ENCODE peak calls at places on chromosomes 12 and 14, in six cellular contexts. H is cardiac muscle cell; A is tibial artery; N is pancreas; Z is A549; W is CD8-positive, alpha-beta T cell. T is an unnamed sample. For H3K4me1, the result is how much of the 10 kb centered on the place peaks cover.

GRCh38 chr12:56839489-56840442 is 76.6 kb downstream of the HSD17B6 start:
- DNase-seq in H (peak), A (peak), N (no peak), Z (peak), W (no peak), T (peak)

GRCh38 chr12:85923767-85924331 is 49.8 kb downstream of the NTS start:
- DNase-seq in H (peak), A (no peak), N (no peak), Z (no peak), W (no peak), T (no peak)

GRCh38 chr12:130847097-130847496 is 8.0 kb upstream of the STX2 start:
- DNase-seq in H (no peak), A (no peak), N (no peak), Z (no peak), W (no peak), T (no peak)

GRCh38 chr14:51341338-51341737 is 101.3 kb downstream of the TMX1 start:
- DNase-seq in H (no peak), A (no peak), N (no peak), Z (no peak), W (no peak), T (no peak)

GRCh38 chr12:46263140-46264017 is 5.5 kb downstream of the SLC38A1 start:
- DNase-seq in H (no peak), A (no peak), N (no peak), Z (no peak), W (no peak), T (no peak)

GRCh38 chr14:80055912-80056801 is 155.1 kb downstream of the DIO2 start:
- DNase-seq in H (peak), A (peak), N (no peak), Z (peak), W (no peak), T (no peak)

GRCh38 chr14:51609251-51609986 is 42.3 kb upstream of the FRMD6 start:
- DNase-seq in H (no peak), A (no peak), N (no peak), Z (no peak), W (no peak), T (no peak)

GRCh38 chr14:58808828-58809227 is 171.1 kb downstream of the DACT1 start:
- DNase-seq in H (no peak), A (peak), N (no peak), Z (no peak), W (no peak), T (no peak)

GRCh38 chr12:89472508-89472907 is 52.1 kb downstream of the GALNT4 start:
- DNase-seq in H (no peak), A (no peak), N (no peak), Z (no peak), W (no peak), T (no peak)

GRCh38 chr12:121780429-121780828 is 13.1 kb downstream of the RHOF start:
- DNase-seq in H (no peak), A (no peak), N (no peak), Z (no peak), W (no peak), T (no peak)

GRCh38 chr12:65720136-65720535 is 104.1 kb upstream of the HMGA2 start:
- DNase-seq in H (no peak), A (no peak), N (no peak), Z (no peak), W (no peak), T (no peak)

GRCh38 chr12:56080556-56081138 is 682 bp downstream of the ERBB3 start:
- DNase-seq in H (peak), A (no peak), N (peak), Z (no peak), W (no peak), T (peak)

GRCh38 chr12:47891356-47891755 is 13.4 kb downstream of the VDR start:
- DNase-seq in H (no peak), A (peak), N (no peak), Z (no peak), W (no peak), T (no peak)

GRCh38 chr12:117872521-117873169 is 96.1 kb downstream of the KSR2 start:
- DNase-seq in H (no peak), A (no peak), N (no peak), Z (no peak), W (no peak), T (no peak)

GRCh38 chr12:105723066-105723465 is 392.6 kb downstream of the C12orf75 start:
- DNase-seq in H (no peak), A (no peak), N (no peak), Z (no peak), W (no peak), T (no peak)

GRCh38 chr14:73750161-73750901 is 36.1 kb upstream of the PNMA1 start:
- DNase-seq in H (no peak), A (no peak), N (no peak), Z (no peak), W (no peak), T (no peak)

DNA sequence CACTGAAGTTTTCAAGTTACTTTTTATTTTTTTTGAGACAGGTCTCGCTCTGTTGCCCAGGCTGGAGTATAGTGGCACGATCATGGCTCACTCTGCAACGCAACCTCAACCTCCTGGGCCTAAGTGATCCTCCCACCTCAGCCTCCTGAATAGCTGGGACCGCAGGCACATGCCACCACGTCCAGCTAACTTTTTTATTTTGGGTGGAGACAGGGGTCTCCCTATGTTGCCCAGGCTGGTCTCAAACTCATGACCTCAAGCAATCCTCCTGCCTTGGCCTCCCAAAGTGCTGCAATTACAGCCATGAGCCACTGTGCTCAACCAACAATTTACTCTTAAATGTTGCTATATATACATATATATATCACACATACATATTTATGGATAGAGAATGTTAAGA is 27.4 kb upstream of the LGALS3 start:
- DNase-seq in H (no peak), A (no peak), N (no peak), Z (no peak), W (no peak), T (no peak)
- H3K4me1 ChIP-seq in H (under half), A (half or more), N (under half), Z (under half), W (under half), T (half or more)

DNA sequence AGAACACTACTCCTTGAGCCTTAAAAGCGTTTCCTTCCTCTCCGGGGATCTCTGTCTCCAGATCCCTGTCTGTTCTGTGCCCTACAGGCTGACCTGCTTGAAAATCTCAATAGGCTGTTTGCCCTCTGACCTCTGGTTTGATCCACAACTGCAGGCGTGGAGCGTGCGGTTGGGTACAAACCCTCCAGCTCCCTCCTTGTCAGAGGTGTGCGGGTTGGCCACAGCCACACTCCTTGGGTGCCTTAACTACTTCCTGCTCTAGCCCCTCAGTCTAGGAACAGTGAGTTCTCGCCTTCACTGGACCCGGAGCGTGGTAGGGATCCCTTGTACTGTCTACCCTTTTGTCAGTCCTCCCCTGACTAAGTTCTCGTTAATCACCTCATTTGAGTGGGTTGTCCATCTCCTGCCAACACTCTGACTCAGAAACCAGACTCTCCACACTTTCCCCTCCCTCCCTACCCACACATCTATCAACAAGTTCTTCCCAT is 33.1 kb downstream of the CMKLR1 start:
- DNase-seq in H (no peak), A (no peak), N (no peak), Z (no peak), W (no peak), T (no peak)
- H3K4me3 ChIP-seq in H (no peak), A (peak), N (no peak), Z (no peak), W (no peak), T (peak)

GRCh38 chr14:104821229-104821945 is 20.5 kb downstream of the ZBTB42 start:
- DNase-seq in H (no peak), A (peak), N (no peak), Z (no peak), W (no peak), T (no peak)

GRCh38 chr14:104819361-104819771 is 18.5 kb downstream of the ZBTB42 start:
- DNase-seq in H (no peak), A (peak), N (no peak), Z (no peak), W (no peak), T (no peak)

GRCh38 chr14:104821971-104822608 is 21.2 kb downstream of the ZBTB42 start:
- DNase-seq in H (no peak), A (no peak), N (no peak), Z (no peak), W (no peak), T (no peak)

GRCh38 chr14:104818714-104819161 is 17.8 kb downstream of the ZBTB42 start:
- DNase-seq in H (no peak), A (peak), N (no peak), Z (no peak), W (no peak), T (no peak)

DNA sequence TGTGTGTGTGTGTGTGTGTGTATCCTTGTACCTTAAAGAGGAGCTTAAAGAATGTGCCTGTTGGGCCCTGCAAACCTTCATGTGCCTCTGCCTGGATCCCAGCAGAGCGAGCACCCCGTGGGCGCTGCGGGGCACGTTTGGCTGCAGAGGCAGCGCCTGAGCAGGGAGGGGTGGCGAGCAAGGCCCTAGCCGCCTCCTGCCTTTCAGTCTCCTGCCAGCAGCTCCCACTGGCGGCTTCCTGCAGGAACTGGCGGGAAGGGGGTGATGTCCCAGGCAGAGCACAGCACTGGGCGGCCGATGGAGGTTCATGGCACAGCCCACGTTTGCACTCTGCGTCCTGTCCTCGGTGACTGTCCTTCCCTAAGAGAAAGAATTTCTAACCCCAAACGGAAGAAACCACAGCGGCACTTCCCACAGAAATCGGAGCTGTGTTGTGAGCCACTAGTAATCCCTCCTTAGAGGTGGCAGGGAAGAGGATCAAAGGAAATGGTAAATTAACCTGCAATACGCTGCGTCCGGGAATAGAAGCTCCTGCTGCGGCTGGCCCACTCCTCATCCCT is 19.8 kb downstream of the ZBTB42 start:
- DNase-seq in H (peak), A (peak), N (peak), Z (peak), W (no peak), T (peak)
- TF ChIP-seq CTCF in H (peak), A (peak), N (peak), Z (no peak), W (no peak), T (peak)

GRCh38 chr12:120254809-120255208 is 10.7 kb downstream of the PXN start:
- DNase-seq in H (no peak), A (no peak), N (no peak), Z (no peak), W (no peak), T (no peak)

GRCh38 chr12:120258323-120258896 is 7.1 kb downstream of the PXN start:
- DNase-seq in H (no peak), A (no peak), N (no peak), Z (no peak), W (no peak), T (no peak)

GRCh38 chr12:120260607-120261006 is 4.9 kb downstream of the PXN start:
- DNase-seq in H (no peak), A (no peak), N (no peak), Z (no peak), W (no peak), T (no peak)

GRCh38 chr12:120259418-120260202 is 5.9 kb downstream of the PXN start:
- DNase-seq in H (no peak), A (peak), N (no peak), Z (no peak), W (no peak), T (no peak)

GRCh38 chr12:120257041-120257821 is 8.3 kb downstream of the PXN start:
- DNase-seq in H (no peak), A (peak), N (peak), Z (no peak), W (no peak), T (no peak)
- H3K4me1 ChIP-seq in H (under half), A (half or more), N (under half), Z (half or more), W (half or more), T (half or more)

GRCh38 chr12:100913872-100914600 is 119.5 kb downstream of the ANO4 start:
- DNase-seq in H (no peak), A (no peak), N (no peak), Z (no peak), W (no peak), T (no peak)
- H3K4me3 ChIP-seq in H (no peak), A (no peak), N (no peak), Z (no peak), W (no peak), T (no peak)

DNA sequence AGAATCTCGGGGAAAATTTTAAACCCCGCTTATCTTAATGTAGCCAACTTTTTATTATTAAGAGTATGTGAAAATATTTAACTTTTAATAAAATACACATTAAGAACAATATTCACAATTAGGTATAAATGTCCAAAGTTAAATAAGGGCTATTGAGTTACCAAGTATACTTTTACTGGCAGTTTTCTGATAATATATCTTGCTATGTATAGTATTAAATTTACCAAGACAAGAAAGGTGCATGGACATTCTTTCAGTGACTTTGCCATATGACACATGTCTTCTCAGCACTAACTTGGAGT is 115.4 kb downstream of the MON2 start:
- DNase-seq in H (no peak), A (no peak), N (no peak), Z (no peak), W (no peak), T (no peak)
- TF ChIP-seq CTCF in H (no peak), A (no peak), N (no peak), Z (peak), W (peak), T (no peak)

DNA sequence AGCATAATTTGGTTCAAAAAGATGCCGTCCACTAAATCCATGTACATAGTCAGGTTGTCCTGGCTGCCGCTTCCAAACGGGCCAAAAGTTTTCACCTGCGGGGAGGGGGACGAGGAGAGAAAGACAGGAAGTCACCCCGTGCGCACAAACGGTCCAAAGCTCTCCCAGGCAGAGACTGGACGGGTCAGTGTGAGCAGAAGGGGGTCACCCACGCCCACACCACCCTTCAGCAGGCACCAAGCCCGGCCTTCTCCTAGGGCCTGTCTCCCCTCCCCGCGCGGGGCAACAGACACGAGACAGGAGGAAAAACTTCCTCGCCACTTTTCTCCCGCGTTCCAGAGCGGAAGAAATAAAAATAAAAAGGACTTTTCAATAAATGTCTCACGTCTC is 881 bp downstream of the CCDC88C start:
- DNase-seq in H (no peak), A (no peak), N (no peak), Z (no peak), W (peak), T (peak)
- H3K4me1 ChIP-seq in H (under half), A (under half), N (under half), Z (under half), W (under half), T (under half)

GRCh38 chr12:49091056-49091835 is 3.4 kb downstream of the DHH start:
- DNase-seq in H (no peak), A (no peak), N (peak), Z (no peak), W (no peak), T (no peak)

GRCh38 chr12:49091836-49092085 is 2.8 kb downstream of the DHH start:
- DNase-seq in H (no peak), A (no peak), N (no peak), Z (no peak), W (no peak), T (no peak)

GRCh38 chr12:49092816-49093406 is 1.7 kb downstream of the DHH start:
- DNase-seq in H (no peak), A (no peak), N (no peak), Z (no peak), W (no peak), T (no peak)

GRCh38 chr12:49093746-49094103 is 876 bp downstream of the DHH start:
- DNase-seq in H (peak), A (no peak), N (no peak), Z (no peak), W (no peak), T (no peak)

DNA sequence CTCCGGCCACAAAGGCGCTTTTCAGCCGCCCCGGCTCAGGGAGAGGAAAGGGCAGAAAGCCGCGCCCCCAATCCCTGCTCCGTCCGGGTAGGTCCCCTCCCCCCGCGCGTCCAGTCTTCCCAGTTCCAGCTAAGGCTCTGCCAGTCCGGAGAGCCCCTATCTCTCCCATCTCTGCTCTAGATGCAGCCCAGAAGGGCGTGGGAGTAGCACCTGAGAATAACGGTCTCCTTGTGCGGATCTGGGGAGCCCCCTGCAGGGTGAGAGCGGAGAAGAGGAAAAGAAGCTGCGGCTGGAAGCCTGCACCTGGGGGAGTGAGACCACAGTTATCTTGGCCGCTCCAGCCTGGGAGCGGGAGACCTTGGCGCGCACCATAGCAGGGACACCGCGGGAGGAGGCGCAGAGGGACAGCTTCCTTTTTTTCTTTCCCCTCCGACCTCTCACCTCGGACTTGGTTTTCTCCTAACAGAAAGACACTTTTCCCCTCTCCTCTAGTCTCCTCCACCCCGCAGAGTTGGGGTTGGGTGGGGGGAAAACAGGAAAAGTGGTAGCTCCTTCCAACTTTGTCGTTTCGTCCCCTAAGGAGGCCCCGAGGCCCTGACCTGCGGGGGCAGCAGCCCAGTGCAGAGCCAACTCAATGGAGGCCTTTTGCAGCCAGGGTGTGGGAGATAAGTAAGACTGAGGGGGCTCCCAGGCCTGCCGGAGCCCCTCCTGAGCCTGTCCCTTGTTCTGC is 2.4 kb downstream of the DHH start:
- DNase-seq in H (peak), A (no peak), N (peak), Z (peak), W (peak), T (no peak)
- H3K4me3 ChIP-seq in H (peak), A (peak), N (no peak), Z (peak), W (no peak), T (peak)

GRCh38 chr14:50109342-50109741 is 7.0 kb downstream of the VCPKMT start:
- DNase-seq in H (peak), A (no peak), N (no peak), Z (no peak), W (no peak), T (no peak)
- TF ChIP-seq CTCF in H (peak), A (no peak), N (no peak), Z (peak), W (no peak), T (no peak)